ENCODE peak calls at places on chromosomes 6 and 20, in five cellular contexts. B, I, R, E and D are unnamed samples.

GRCh38 chr20:44886276-44886671 is 769 bp downstream of the YWHAB start:
- DNase-seq in E (no peak), R (no peak), B (peak), I (no peak), D (no peak)

GRCh38 chr6:135301304-135301703 is 120.2 kb downstream of the MYB start:
- DNase-seq in B (no peak), E (no peak), R (no peak), I (no peak), D (no peak)

GRCh38 chr6:158121335-158121734 is 46.7 kb downstream of the SERAC1 start:
- DNase-seq in R (no peak), E (no peak), I (no peak), B (no peak), D (no peak)

GRCh38 chr6:29685718-29686326 is 4.9 kb upstream of the ZFP57 start:
- DNase-seq in B (no peak), E (no peak), R (no peak), I (no peak), D (no peak)

GRCh38 chr6:41288025-41288777 is 1.7 kb upstream of the TREM1 start:
- DNase-seq in E (no peak), B (peak), I (peak), R (peak), D (no peak)

GRCh38 chr20:34948030-34948429 is 7.6 kb downstream of the GSS start:
- DNase-seq in R (no peak), I (peak), E (peak), B (peak), D (no peak)

GRCh38 chr6:137202078-137202477 is 17.1 kb downstream of the IFNGR1 start:
- DNase-seq in B (no peak), E (no peak), I (no peak), R (no peak), D (no peak)

GRCh38 chr20:47487175-47487917 is 14.3 kb upstream of the NCOA3 start:
- DNase-seq in E (no peak), B (peak), R (peak), I (peak), D (no peak)

GRCh38 chr6:14883921-14884320 is 361.9 kb upstream of the JARID2 start:
- DNase-seq in I (no peak), B (peak), E (peak), R (no peak), D (no peak)

GRCh38 chr6:128808856-128809255 is 74.1 kb upstream of the LAMA2 start:
- DNase-seq in B (no peak), I (no peak), R (no peak), E (no peak), D (no peak)

GRCh38 chr6:10745116-10745515 is 2.5 kb upstream of the TMEM14B start:
- DNase-seq in B (no peak), I (no peak), R (no peak), E (no peak), D (no peak)

GRCh38 chr20:7911586-7912330 is 28.5 kb downstream of the HAO1 start:
- DNase-seq in E (no peak), R (no peak), B (no peak), I (peak), D (no peak)

GRCh38 chr6:23414204-23414501 is 711.9 kb upstream of the NRSN1 start:
- DNase-seq in I (peak), B (peak), E (peak), R (peak), D (no peak)

GRCh38 chr6:142872376-142872775 is 72.6 kb downstream of the HIVEP2 start:
- DNase-seq in I (peak), R (no peak), E (peak), B (no peak), D (no peak)

GRCh38 chr6:27273783-27274182 is 26.3 kb downstream of the PRSS16 start:
- DNase-seq in R (no peak), I (no peak), B (no peak), E (no peak), D (no peak)
- H3K9ac ChIP-seq in R (no peak), I (no peak), B (no peak), E (no peak), D (no peak)

DNA sequence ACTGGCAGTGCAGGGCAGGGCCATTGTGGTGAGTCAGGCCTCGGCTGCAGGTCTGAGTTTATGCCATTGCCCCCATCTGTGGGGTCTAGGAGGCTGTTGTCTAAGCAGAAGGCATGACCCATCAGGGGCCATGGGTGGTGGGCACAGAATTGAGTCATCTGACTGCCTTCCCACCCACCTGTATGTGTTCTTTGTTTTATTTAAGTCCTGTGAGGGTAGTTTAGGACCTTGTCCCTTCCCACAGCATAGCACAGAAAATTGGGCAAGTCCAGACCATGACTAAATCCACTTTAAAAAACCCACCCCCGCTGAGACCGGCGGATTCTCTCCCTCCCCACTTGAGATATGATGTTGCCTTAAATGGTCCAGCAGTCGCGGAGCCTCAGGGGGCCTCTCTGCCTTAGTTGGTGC is 40.3 kb downstream of the ERMARD start:
- DNase-seq in B (no peak), E (no peak), R (no peak), I (no peak), D (no peak)
- H3K9ac ChIP-seq in B (peak), E (no peak), R (no peak), I (no peak), D (no peak)

DNA sequence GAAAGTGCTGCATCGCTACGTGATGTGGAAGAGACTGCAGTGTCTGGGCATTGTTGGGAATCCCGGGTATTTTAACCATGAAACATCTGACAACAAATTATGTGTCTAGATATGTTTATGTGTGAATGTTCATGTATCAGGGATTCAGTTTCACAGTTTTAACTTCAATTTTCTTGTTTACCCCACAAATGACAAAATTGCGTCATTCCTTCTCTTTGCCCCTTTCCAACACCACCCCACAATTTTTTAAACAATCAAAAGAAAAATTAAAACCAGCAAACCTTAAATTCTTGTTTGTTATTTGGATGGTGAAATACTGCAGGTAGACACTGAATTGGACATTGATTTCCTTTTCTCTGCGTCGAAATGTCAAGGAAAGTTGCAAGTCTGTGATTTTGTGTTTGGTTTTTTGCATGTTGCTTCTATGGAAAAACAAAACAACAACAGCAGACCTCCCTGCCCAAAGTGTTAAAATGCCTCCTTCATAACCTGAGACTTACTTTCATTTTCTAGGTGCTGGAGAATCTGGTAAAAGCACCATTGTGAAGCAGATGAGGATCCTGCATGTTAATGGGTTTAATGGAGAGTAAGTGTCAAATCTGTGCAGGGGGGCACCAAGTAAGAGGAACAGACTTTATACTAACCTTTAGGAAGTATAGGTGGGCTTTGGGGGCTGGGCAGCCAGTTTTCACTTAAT is 42.7 kb downstream of the GNAS start:
- DNase-seq in E (no peak), R (no peak), I (no peak), B (no peak), D (no peak)
- H3K9ac ChIP-seq in E (peak), R (no peak), I (peak), B (peak), D (peak)

GRCh38 chr6:35312076-35312762 is 14.6 kb downstream of the DEF6 start:
- DNase-seq in E (no peak), B (no peak), I (no peak), R (no peak), D (no peak)

GRCh38 chr6:35309611-35310264 is 12.1 kb downstream of the DEF6 start:
- DNase-seq in I (no peak), B (no peak), R (no peak), E (no peak), D (no peak)

GRCh38 chr6:35310265-35310831 is 12.7 kb downstream of the DEF6 start:
- DNase-seq in R (no peak), B (no peak), E (no peak), I (no peak), D (no peak)

GRCh38 chr6:35311390-35312075 is 13.9 kb downstream of the DEF6 start:
- DNase-seq in E (no peak), B (no peak), I (no peak), R (no peak), D (no peak)

DNA sequence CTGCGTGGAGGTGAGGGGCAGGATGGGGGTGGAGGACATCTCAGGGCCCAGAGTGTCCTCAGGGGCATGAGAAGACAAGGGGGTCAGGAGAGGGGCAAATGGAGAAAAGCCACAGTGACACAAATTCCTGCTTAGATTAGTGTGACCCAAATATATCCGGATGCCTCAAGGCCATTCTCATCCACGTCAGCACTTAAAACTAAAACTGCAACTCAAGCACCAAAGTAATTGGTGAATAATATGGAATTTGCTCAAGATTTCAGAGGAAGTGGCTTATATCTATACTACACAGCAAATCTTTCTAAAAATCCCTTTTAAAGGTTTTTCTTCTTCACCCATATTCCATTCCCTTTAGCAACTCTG is 15.1 kb downstream of the DEF6 start:
- DNase-seq in R (no peak), B (no peak), I (no peak), E (no peak), D (no peak)
- H3K9ac ChIP-seq in R (no peak), B (no peak), I (no peak), E (no peak), D (no peak)

DNA sequence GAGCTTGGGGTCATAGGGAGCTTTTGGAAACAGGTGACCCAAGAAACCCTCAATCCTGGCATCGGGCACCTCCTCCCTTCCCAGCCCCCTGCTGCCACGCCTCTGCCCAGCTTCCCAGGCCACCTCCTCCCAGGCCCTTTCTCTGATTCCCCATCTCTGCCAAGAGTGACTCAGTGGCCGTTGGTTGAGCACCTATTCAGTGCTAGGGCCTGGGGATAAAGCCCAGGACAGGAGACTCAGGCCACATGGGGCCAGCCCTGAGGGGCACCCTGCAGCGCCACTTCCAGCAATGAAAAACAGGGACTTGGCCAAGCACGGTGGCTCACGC is 110.1 kb downstream of the ASXL1 start:
- DNase-seq in E (no peak), B (no peak), I (no peak), R (no peak), D (no peak)
- H3K9ac ChIP-seq in E (no peak), B (no peak), I (no peak), R (no peak), D (no peak)

GRCh38 chr6:42345696-42346416 is 105.9 kb downstream of the TRERF1 start:
- DNase-seq in R (no peak), B (no peak), I (no peak), E (no peak), D (no peak)

GRCh38 chr6:42349753-42350573 is 101.8 kb downstream of the TRERF1 start:
- DNase-seq in E (no peak), B (no peak), R (no peak), I (no peak), D (no peak)

GRCh38 chr6:42344756-42345155 is 107.0 kb downstream of the TRERF1 start:
- DNase-seq in I (no peak), B (no peak), R (no peak), E (no peak), D (no peak)

GRCh38 chr6:42342011-42342553 is 109.6 kb downstream of the TRERF1 start:
- DNase-seq in R (no peak), I (no peak), B (no peak), E (no peak), D (no peak)

GRCh38 chr6:42347456-42347855 is 104.3 kb downstream of the TRERF1 start:
- DNase-seq in I (no peak), E (no peak), B (no peak), R (no peak), D (no peak)
- H3K9ac ChIP-seq in I (no peak), E (no peak), B (no peak), R (no peak), D (no peak)

DNA sequence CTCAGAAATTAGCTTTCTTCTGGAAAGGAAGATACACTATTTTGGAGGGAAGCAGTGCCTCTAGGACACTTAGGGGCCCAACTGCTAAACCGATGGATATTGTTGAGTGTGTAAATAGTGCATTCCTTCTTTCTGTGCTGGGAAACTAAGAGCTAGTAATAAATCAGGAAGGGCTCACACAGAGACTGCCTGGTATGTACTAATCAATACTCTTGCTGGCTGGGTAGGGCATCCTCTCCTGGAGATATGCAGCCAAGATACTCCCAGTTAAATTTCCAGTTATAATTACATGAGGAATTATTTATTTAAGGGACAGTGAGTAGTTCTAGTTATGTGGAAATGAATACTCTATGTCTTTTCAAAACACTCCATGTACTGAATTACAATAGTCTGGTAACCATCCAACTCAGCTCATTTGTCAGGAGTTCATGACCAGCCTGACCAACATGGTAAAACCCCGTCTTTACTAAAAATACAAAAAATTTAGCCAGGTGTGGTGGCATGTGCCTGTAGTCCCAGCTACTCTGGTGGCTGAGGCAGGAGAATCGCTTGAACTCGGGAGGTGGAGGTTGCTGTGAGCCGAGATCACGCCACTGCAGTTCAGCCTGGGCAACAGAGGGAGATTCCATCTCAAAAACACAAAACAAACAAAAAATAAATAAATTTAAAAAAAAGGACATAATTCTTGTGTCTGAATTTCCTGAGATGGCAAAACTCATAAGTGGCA is 100.0 kb downstream of the OR2B2 start:
- DNase-seq in I (no peak), E (no peak), B (no peak), R (peak), D (no peak)
- H3K9ac ChIP-seq in I (no peak), E (no peak), B (peak), R (no peak), D (no peak)

DNA sequence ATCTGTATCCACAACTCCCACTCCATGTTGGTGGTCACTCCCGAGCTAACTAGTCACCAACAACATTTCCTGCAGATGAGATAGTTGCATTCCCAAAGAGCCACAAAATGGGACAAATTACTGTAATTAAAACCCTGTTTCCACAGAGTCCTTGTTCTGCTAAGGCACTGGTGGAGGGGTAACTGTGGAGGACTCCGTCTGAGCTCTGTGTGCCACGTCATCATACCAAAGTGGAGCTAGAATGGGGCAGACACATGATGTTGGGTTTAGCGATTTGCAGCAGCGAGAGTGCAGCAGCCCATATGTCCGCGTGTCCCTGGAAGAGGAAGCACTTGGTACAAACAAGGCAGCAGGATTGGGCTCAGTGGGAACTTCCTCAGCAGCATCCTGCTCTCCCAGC is 172.5 kb upstream of the KCNK16 start:
- DNase-seq in E (no peak), R (no peak), I (no peak), B (peak), D (no peak)
- H3K9ac ChIP-seq in E (no peak), R (no peak), I (no peak), B (no peak), D (no peak)